ENCODE peak calls at places on chromosome 5, in seven cellular contexts. One of them, this sample, is unnamed.

GRCh38 chr5:177984565-177985166 is 11.4 kb downstream of the PROP1 start:
- DNase-seq in brain microvascular endothelial cell: no peak
- DNase-seq in lower leg skin: no peak
- DNase-seq in cardiac muscle cell: peak; percentile 16
- DNase-seq in heart right ventricle: no peak
- DNase-seq in left ventricle myocardium inferior: no peak
- DNase-seq in fibroblast of the aortic adventitia: peak; percentile 10
- DNase-seq in this sample: peak; percentile 81

GRCh38 chr5:153880094-153880493 is 158.6 kb downstream of the FAM114A2 start:
- DNase-seq in left ventricle myocardium inferior: no peak
- DNase-seq in fibroblast of the aortic adventitia: no peak
- DNase-seq in brain microvascular endothelial cell: no peak
- DNase-seq in lower leg skin: no peak
- DNase-seq in heart right ventricle: no peak
- DNase-seq in cardiac muscle cell: no peak
- DNase-seq in this sample: no peak

GRCh38 chr5:156008844-156009243 is 318.1 kb upstream of the SGCD start:
- DNase-seq in lower leg skin: no peak
- DNase-seq in brain microvascular endothelial cell: no peak
- DNase-seq in fibroblast of the aortic adventitia: no peak
- DNase-seq in heart right ventricle: no peak
- DNase-seq in left ventricle myocardium inferior: no peak
- DNase-seq in cardiac muscle cell: no peak
- DNase-seq in this sample: no peak

GRCh38 chr5:35203403-35203802 is 26.9 kb downstream of the PRLR start:
- DNase-seq in heart right ventricle: no peak
- DNase-seq in left ventricle myocardium inferior: no peak
- DNase-seq in lower leg skin: no peak
- DNase-seq in fibroblast of the aortic adventitia: no peak
- DNase-seq in brain microvascular endothelial cell: no peak
- DNase-seq in cardiac muscle cell: no peak
- DNase-seq in this sample: no peak

GRCh38 chr5:68458416-68458815 is 242.9 kb downstream of the PIK3R1 start:
- DNase-seq in cardiac muscle cell: no peak
- DNase-seq in heart right ventricle: no peak
- DNase-seq in fibroblast of the aortic adventitia: no peak
- DNase-seq in lower leg skin: no peak
- DNase-seq in brain microvascular endothelial cell: no peak
- DNase-seq in left ventricle myocardium inferior: no peak
- DNase-seq in this sample: no peak

GRCh38 chr5:107604990-107605389 is 65.7 kb downstream of the EFNA5 start:
- DNase-seq in cardiac muscle cell: no peak
- DNase-seq in lower leg skin: no peak
- DNase-seq in heart right ventricle: no peak
- DNase-seq in fibroblast of the aortic adventitia: no peak
- DNase-seq in brain microvascular endothelial cell: no peak
- DNase-seq in left ventricle myocardium inferior: no peak
- DNase-seq in this sample: no peak

GRCh38 chr5:41122459-41122858 is 51.3 kb upstream of the MROH2B start:
- DNase-seq in fibroblast of the aortic adventitia: no peak
- DNase-seq in left ventricle myocardium inferior: no peak
- DNase-seq in heart right ventricle: no peak
- DNase-seq in lower leg skin: no peak
- DNase-seq in brain microvascular endothelial cell: no peak
- DNase-seq in cardiac muscle cell: no peak
- DNase-seq in this sample: no peak

GRCh38 chr5:176144508-176144907 is 93.7 kb upstream of the SIMC1 start:
- DNase-seq in left ventricle myocardium inferior: no peak
- DNase-seq in cardiac muscle cell: no peak
- DNase-seq in fibroblast of the aortic adventitia: no peak
- DNase-seq in lower leg skin: no peak
- DNase-seq in brain microvascular endothelial cell: no peak
- DNase-seq in heart right ventricle: no peak
- DNase-seq in this sample: no peak

GRCh38 chr5:65769539-65769938 is 47.5 kb downstream of the NLN start:
- DNase-seq in lower leg skin: no peak
- DNase-seq in left ventricle myocardium inferior: no peak
- DNase-seq in brain microvascular endothelial cell: peak; percentile 59
- DNase-seq in heart right ventricle: no peak
- DNase-seq in fibroblast of the aortic adventitia: peak; percentile 95
- DNase-seq in cardiac muscle cell: peak; percentile 37
- DNase-seq in this sample: no peak

GRCh38 chr5:17620627-17621026 is 10.4 kb downstream of the TAF11L12 start:
- DNase-seq in heart right ventricle: no peak
- DNase-seq in lower leg skin: no peak
- DNase-seq in brain microvascular endothelial cell: no peak
- DNase-seq in fibroblast of the aortic adventitia: no peak
- DNase-seq in left ventricle myocardium inferior: no peak
- DNase-seq in cardiac muscle cell: no peak
- DNase-seq in this sample: no peak

GRCh38 chr5:153256-153655 is 38.0 kb upstream of the LRRC14B start:
- DNase-seq in heart right ventricle: no peak
- DNase-seq in lower leg skin: no peak
- DNase-seq in fibroblast of the aortic adventitia: no peak
- DNase-seq in brain microvascular endothelial cell: peak; percentile 77
- DNase-seq in cardiac muscle cell: no peak
- DNase-seq in left ventricle myocardium inferior: no peak
- DNase-seq in this sample: no peak

GRCh38 chr5:14471557-14471956 is 110.0 kb upstream of the OTULINL start:
- DNase-seq in cardiac muscle cell: no peak
- DNase-seq in lower leg skin: no peak
- DNase-seq in fibroblast of the aortic adventitia: peak; percentile 34
- DNase-seq in heart right ventricle: no peak
- DNase-seq in brain microvascular endothelial cell: no peak
- DNase-seq in left ventricle myocardium inferior: no peak
- DNase-seq in this sample: no peak

GRCh38 chr5:32581010-32581785 is 4.2 kb upstream of the SUB1 start:
- DNase-seq in cardiac muscle cell: no peak
- DNase-seq in fibroblast of the aortic adventitia: no peak
- DNase-seq in left ventricle myocardium inferior: no peak
- DNase-seq in brain microvascular endothelial cell: no peak
- DNase-seq in heart right ventricle: no peak
- DNase-seq in lower leg skin: no peak
- DNase-seq in this sample: no peak

GRCh38 chr5:159409801-159410200 is 79.5 kb upstream of the IL12B start:
- DNase-seq in left ventricle myocardium inferior: no peak
- DNase-seq in brain microvascular endothelial cell: no peak
- DNase-seq in heart right ventricle: no peak
- DNase-seq in lower leg skin: no peak
- DNase-seq in cardiac muscle cell: peak; percentile 4
- DNase-seq in fibroblast of the aortic adventitia: no peak
- DNase-seq in this sample: no peak

GRCh38 chr5:891837-892389 is 688 bp downstream of the BRD9 start:
- DNase-seq in cardiac muscle cell: peak; percentile 30
- DNase-seq in left ventricle myocardium inferior: no peak
- DNase-seq in brain microvascular endothelial cell: no peak
- DNase-seq in lower leg skin: no peak
- DNase-seq in fibroblast of the aortic adventitia: peak; percentile 25
- DNase-seq in heart right ventricle: no peak
- DNase-seq in this sample: no peak

GRCh38 chr5:170761048-170761707 is 22.3 kb upstream of the GABRP start:
- DNase-seq in fibroblast of the aortic adventitia: no peak
- DNase-seq in brain microvascular endothelial cell: no peak
- DNase-seq in cardiac muscle cell: no peak
- DNase-seq in left ventricle myocardium inferior: no peak
- DNase-seq in heart right ventricle: no peak
- DNase-seq in lower leg skin: no peak
- DNase-seq in this sample: no peak

GRCh38 chr5:26942481-26942880 is 95.9 kb downstream of the CDH9 start:
- DNase-seq in cardiac muscle cell: peak; percentile 26
- DNase-seq in heart right ventricle: no peak
- DNase-seq in brain microvascular endothelial cell: peak; percentile 86
- DNase-seq in left ventricle myocardium inferior: no peak
- DNase-seq in fibroblast of the aortic adventitia: peak; percentile 0
- DNase-seq in lower leg skin: peak; percentile 19
- DNase-seq in this sample: no peak

GRCh38 chr5:135242021-135242480 is 157.0 kb downstream of the MACROH2A1 start:
- DNase-seq in fibroblast of the aortic adventitia: peak; percentile 47
- DNase-seq in heart right ventricle: no peak
- DNase-seq in lower leg skin: no peak
- DNase-seq in brain microvascular endothelial cell: no peak
- DNase-seq in cardiac muscle cell: peak; percentile 60
- DNase-seq in left ventricle myocardium inferior: no peak
- DNase-seq in this sample: peak; percentile 67

GRCh38 chr5:79135790-79136553 is 24.4 kb downstream of the BHMT start:
- DNase-seq in cardiac muscle cell: no peak
- DNase-seq in fibroblast of the aortic adventitia: no peak
- DNase-seq in lower leg skin: no peak
- DNase-seq in left ventricle myocardium inferior: no peak
- DNase-seq in brain microvascular endothelial cell: no peak
- DNase-seq in heart right ventricle: no peak
- DNase-seq in this sample: no peak

GRCh38 chr5:79130781-79131180 is 19.2 kb downstream of the BHMT start:
- DNase-seq in cardiac muscle cell: no peak
- DNase-seq in fibroblast of the aortic adventitia: no peak
- DNase-seq in heart right ventricle: no peak
- DNase-seq in brain microvascular endothelial cell: no peak
- DNase-seq in left ventricle myocardium inferior: no peak
- DNase-seq in lower leg skin: no peak
- DNase-seq in this sample: no peak

GRCh38 chr5:79133657-79134451 is 22.2 kb downstream of the BHMT start:
- DNase-seq in cardiac muscle cell: peak; percentile 90
- DNase-seq in brain microvascular endothelial cell: peak; percentile 79
- DNase-seq in left ventricle myocardium inferior: peak; percentile 53
- DNase-seq in heart right ventricle: peak; percentile 34
- DNase-seq in fibroblast of the aortic adventitia: peak; percentile 94
- DNase-seq in lower leg skin: peak; percentile 54
- DNase-seq in this sample: peak; percentile 88

GRCh38 chr5:79136618-79137017 is 25.0 kb downstream of the BHMT start:
- DNase-seq in left ventricle myocardium inferior: no peak
- DNase-seq in heart right ventricle: no peak
- DNase-seq in brain microvascular endothelial cell: no peak
- DNase-seq in cardiac muscle cell: no peak
- DNase-seq in lower leg skin: no peak
- DNase-seq in fibroblast of the aortic adventitia: no peak
- DNase-seq in this sample: no peak

DNA sequence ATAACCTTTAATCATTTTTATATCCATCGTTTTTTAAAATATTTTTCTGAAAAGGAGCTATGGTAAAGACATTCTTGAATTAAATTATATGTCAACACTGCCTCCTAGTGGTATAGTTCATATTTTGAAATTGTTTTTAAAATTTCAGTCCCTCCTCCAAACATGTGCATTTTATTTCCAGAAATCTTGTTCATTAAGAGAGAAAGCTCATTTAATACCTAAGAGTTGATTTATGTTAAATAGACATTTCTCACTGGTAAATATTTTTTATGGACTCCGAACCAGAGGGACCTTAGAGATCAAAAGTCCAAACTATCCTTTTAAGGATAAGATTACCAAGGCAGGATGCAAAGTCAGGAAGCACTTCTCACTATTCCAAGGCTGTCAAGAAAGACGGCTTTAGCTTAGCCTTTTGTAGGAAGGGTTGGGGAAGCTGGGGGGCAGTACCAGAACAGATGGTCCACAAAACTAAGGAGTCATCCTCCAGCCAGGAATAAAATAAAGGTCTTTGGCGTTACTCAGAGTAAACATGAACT is 21.6 kb downstream of the BHMT start:
- DNase-seq in fibroblast of the aortic adventitia: peak; percentile 80
- DNase-seq in cardiac muscle cell: peak; percentile 68
- DNase-seq in heart right ventricle: no peak
- DNase-seq in lower leg skin: no peak
- DNase-seq in left ventricle myocardium inferior: no peak
- DNase-seq in brain microvascular endothelial cell: no peak
- DNase-seq in this sample: no peak
- TF ChIP-seq CTCF in fibroblast of the aortic adventitia: peak; percentile 15
- TF ChIP-seq CTCF in cardiac muscle cell: no peak
- TF ChIP-seq CTCF in heart right ventricle: peak; percentile 45
- TF ChIP-seq CTCF in lower leg skin: no peak
- TF ChIP-seq CTCF in left ventricle myocardium inferior: peak; percentile 36
- TF ChIP-seq CTCF in brain microvascular endothelial cell: no peak
- TF ChIP-seq CTCF in this sample: peak; percentile 14

DNA sequence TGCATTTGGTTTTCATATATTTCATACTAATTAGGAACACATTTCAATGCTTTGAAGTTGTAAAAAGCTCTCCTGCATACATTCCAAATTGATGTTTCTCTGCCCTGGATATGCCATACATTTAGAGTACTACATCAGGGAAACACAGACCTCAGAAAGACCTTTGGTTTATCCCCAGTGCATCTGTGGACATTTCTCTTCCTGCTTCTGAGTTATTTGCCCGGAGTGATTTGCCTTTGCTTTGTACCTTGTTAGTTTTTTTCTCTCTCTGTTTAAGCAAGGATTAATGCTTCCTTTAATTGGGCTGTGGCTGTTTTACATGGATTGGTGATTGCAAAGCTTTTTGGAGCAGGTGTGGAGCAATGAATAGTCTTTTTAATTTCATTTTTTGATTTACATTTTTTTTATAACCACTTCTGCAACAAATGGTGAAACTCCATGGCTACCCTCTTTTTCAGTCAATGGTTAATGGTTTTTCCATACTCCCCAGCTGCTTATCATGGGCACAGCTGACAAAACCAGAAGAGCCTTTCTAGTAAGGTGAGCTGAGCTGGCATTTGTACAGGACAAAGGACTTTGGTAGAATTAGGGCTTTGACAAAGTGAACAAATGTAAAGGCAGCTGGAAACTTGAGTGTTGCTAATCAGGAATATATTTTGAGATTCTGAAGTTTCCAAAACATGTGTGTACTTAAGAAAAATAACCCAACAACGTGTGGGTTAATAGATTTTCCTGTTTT is 54.2 kb downstream of the ZSWIM6 start:
- DNase-seq in cardiac muscle cell: no peak
- DNase-seq in brain microvascular endothelial cell: no peak
- DNase-seq in fibroblast of the aortic adventitia: no peak
- DNase-seq in heart right ventricle: no peak
- DNase-seq in lower leg skin: no peak
- DNase-seq in left ventricle myocardium inferior: no peak
- DNase-seq in this sample: no peak
- TF ChIP-seq CTCF in cardiac muscle cell: no peak
- TF ChIP-seq CTCF in brain microvascular endothelial cell: no peak
- TF ChIP-seq CTCF in fibroblast of the aortic adventitia: no peak
- TF ChIP-seq CTCF in heart right ventricle: no peak
- TF ChIP-seq CTCF in lower leg skin: no peak
- TF ChIP-seq CTCF in left ventricle myocardium inferior: no peak
- TF ChIP-seq CTCF in this sample: no peak

DNA sequence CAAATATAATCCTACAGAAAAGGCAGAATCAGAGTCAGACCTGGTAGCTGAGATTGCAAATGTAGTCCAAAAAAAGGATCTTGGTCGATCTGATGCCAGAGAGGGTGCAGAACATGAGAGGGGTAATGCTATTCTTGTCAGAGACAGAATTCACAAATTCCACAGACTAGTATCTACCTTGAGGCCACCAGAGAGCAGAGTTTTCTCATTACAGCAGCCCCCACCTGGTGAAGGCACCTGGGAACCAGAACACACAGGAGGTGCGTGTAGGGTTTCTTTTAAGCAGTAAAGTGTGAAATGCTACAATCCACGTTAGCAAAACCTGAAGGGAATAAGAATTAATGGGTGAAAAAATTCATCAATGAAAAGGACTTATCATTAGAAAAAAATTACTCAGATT is 145.8 kb downstream of the GIN1 start:
- DNase-seq in left ventricle myocardium inferior: no peak
- DNase-seq in heart right ventricle: no peak
- DNase-seq in lower leg skin: no peak
- DNase-seq in brain microvascular endothelial cell: no peak
- DNase-seq in fibroblast of the aortic adventitia: no peak
- DNase-seq in cardiac muscle cell: no peak
- DNase-seq in this sample: no peak
- TF ChIP-seq CTCF in left ventricle myocardium inferior: no peak
- TF ChIP-seq CTCF in heart right ventricle: no peak
- TF ChIP-seq CTCF in lower leg skin: no peak
- TF ChIP-seq CTCF in brain microvascular endothelial cell: no peak
- TF ChIP-seq CTCF in fibroblast of the aortic adventitia: no peak
- TF ChIP-seq CTCF in cardiac muscle cell: no peak
- TF ChIP-seq CTCF in this sample: no peak

GRCh38 chr5:172902497-172903472 is 56.4 kb upstream of the RPL26L1 start:
- DNase-seq in lower leg skin: no peak
- DNase-seq in fibroblast of the aortic adventitia: peak; percentile 89
- DNase-seq in cardiac muscle cell: peak; percentile 94
- DNase-seq in brain microvascular endothelial cell: peak; percentile 97
- DNase-seq in left ventricle myocardium inferior: peak; percentile 81
- DNase-seq in heart right ventricle: peak; percentile 82
- DNase-seq in this sample: peak; percentile 95
- TF ChIP-seq CTCF in lower leg skin: no peak
- TF ChIP-seq CTCF in fibroblast of the aortic adventitia: peak; percentile 67
- TF ChIP-seq CTCF in cardiac muscle cell: peak; percentile 58
- TF ChIP-seq CTCF in brain microvascular endothelial cell: peak; percentile 70
- TF ChIP-seq CTCF in left ventricle myocardium inferior: peak; percentile 62
- TF ChIP-seq CTCF in heart right ventricle: peak; percentile 56
- TF ChIP-seq CTCF in this sample: peak; percentile 62

This sample was measured in osteocyte.